ENCODE peak calls at places on chromosomes 4 and X, in six cellular contexts. W, D, R, K, L and P are unnamed samples. For H3K4me1, the result is how much of the 10 kb centered on the place peaks cover.

GRCh38 chrX:9204560-9204959 is 170.6 kb upstream of the FAM9B start:
- DNase-seq in R (no peak), L (no peak), D (no peak), W (no peak), K (no peak), P (no peak)

GRCh38 chrX:154800508-154801207 is 4.6 kb downstream of the MPP1 start:
- DNase-seq in D (no peak), W (no peak), K (no peak), L (no peak), R (no peak), P (no peak)

GRCh38 chrX:150429577-150429976 is 66.5 kb downstream of the MAMLD1 start:
- DNase-seq in L (no peak), D (no peak), R (no peak), K (no peak), W (no peak), P (no peak)

GRCh38 chr4:67558493-67558892 is at the start of gene STAP1:
- DNase-seq in W (no peak), R (no peak), L (no peak), K (no peak), D (no peak), P (no peak)

GRCh38 chrX:104343408-104344129 is 88.8 kb upstream of the ESX1 start:
- DNase-seq in R (peak), W (no peak), L (no peak), D (no peak), K (peak), P (no peak)

GRCh38 chrX:55187281-55187680 is 32.9 kb upstream of the PAGE5 start:
- DNase-seq in D (no peak), L (no peak), W (no peak), K (no peak), R (no peak), P (no peak)

GRCh38 chrX:113522814-113523213 is 682.2 kb upstream of the AMOT start:
- DNase-seq in R (no peak), D (no peak), K (no peak), L (no peak), W (no peak), P (no peak)

GRCh38 chrX:130851569-130851968 is 51.4 kb downstream of the ENOX2 start:
- DNase-seq in W (no peak), L (no peak), K (no peak), D (no peak), R (no peak), P (no peak)

GRCh38 chrX:103073442-103073841 is 9.5 kb upstream of the BEX1 start:
- DNase-seq in L (no peak), K (no peak), R (no peak), D (no peak), W (no peak), P (no peak)

GRCh38 chrX:2627272-2627867 is 63.7 kb upstream of the CD99 start:
- DNase-seq in L (no peak), K (no peak), D (no peak), W (no peak), R (peak), P (no peak)

GRCh38 chr4:185665655-185666054 is 130.3 kb upstream of the PDLIM3 start:
- DNase-seq in K (no peak), L (no peak), D (no peak), W (no peak), R (no peak), P (no peak)

GRCh38 chr4:81562093-81562492 is 90.4 kb upstream of the RASGEF1B start:
- DNase-seq in R (no peak), D (no peak), K (no peak), L (no peak), W (no peak), P (no peak)

GRCh38 chrX:65690057-65690855 is 22.8 kb downstream of the MSN start:
- DNase-seq in D (no peak), W (peak), L (peak), K (no peak), R (no peak), P (no peak)

GRCh38 chrX:118239471-118239870 is 106.4 kb upstream of the WDR44 start:
- DNase-seq in W (no peak), K (no peak), D (no peak), L (no peak), R (no peak), P (no peak)

GRCh38 chrX:24647257-24648058 is at the start of gene PCYT1B:
- DNase-seq in R (peak), W (peak), K (peak), L (peak), D (peak), P (peak)

GRCh38 chr4:71648923-71649322 is 135.0 kb downstream of the GC start:
- DNase-seq in L (no peak), K (no peak), W (no peak), D (no peak), R (no peak), P (no peak)

GRCh38 chrX:119887721-119888425 is 7.8 kb upstream of the AKAP14 start:
- DNase-seq in K (peak), D (peak), W (no peak), L (peak), R (peak), P (peak)

GRCh38 chrX:101078716-101079115 is at the start of gene TMEM35A:
- DNase-seq in W (no peak), R (no peak), L (no peak), D (no peak), K (no peak), P (no peak)

GRCh38 chr4:2451036-2451520 is 17.8 kb upstream of the RNF4 start:
- DNase-seq in K (no peak), R (no peak), W (no peak), L (peak), D (peak), P (no peak)

GRCh38 chr4:127783026-127783769 is 1.1 kb downstream of the HSPA4L start:
- DNase-seq in K (peak), L (peak), R (no peak), W (peak), D (peak), P (no peak)

GRCh38 chrX:12890467-12890866 is 16.0 kb upstream of the TLR8 start:
- DNase-seq in K (no peak), W (no peak), R (no peak), L (no peak), D (no peak), P (no peak)

GRCh38 chr4:161920304-161921052 is 243.3 kb downstream of the FSTL5 start:
- DNase-seq in R (no peak), L (no peak), W (no peak), K (no peak), D (no peak), P (no peak)

GRCh38 chrX:53084043-53084570 is 1.9 kb downstream of the TSPYL2 start:
- DNase-seq in R (no peak), D (no peak), K (no peak), L (no peak), W (no peak), P (no peak)

GRCh38 chr4:137981277-137981676 is 260.9 kb downstream of the SLC7A11 start:
- DNase-seq in R (no peak), K (no peak), W (no peak), L (no peak), D (no peak), P (no peak)

GRCh38 chr4:188722911-188723310 is 583.7 kb downstream of the TRIML1 start:
- DNase-seq in D (no peak), W (no peak), L (no peak), K (no peak), R (no peak), P (no peak)

GRCh38 chrX:23904096-23904495 is 3.6 kb downstream of the APOO start:
- DNase-seq in D (no peak), W (no peak), R (no peak), K (no peak), L (no peak), P (no peak)

GRCh38 chr4:103008875-103009729 is 10.4 kb downstream of the SLC9B1 start:
- DNase-seq in R (peak), W (no peak), K (no peak), L (no peak), D (no peak), P (no peak)

GRCh38 chr4:38868055-38868965 is 704 bp downstream of the FAM114A1 start:
- DNase-seq in L (peak), D (peak), R (no peak), W (no peak), K (peak), P (peak)

GRCh38 chr4:4427886-4428285 is 41.0 kb downstream of the NSG1 start:
- DNase-seq in K (no peak), D (no peak), R (no peak), W (peak), L (no peak), P (no peak)

GRCh38 chr4:139734201-139734874 is 68.7 kb downstream of the MGST2 start:
- DNase-seq in R (no peak), K (no peak), L (no peak), D (no peak), W (peak), P (no peak)

GRCh38 chr4:89915937-89916336 is 21.3 kb downstream of the MMRN1 start:
- DNase-seq in K (no peak), W (no peak), L (no peak), D (no peak), R (no peak), P (no peak)

GRCh38 chr4:72567821-72568620 is 1.0 kb downstream of the ADAMTS3 start:
- DNase-seq in D (peak), W (peak), K (peak), R (no peak), L (peak), P (peak)

GRCh38 chr4:146458594-146458993 is 63.1 kb downstream of the SLC10A7 start:
- DNase-seq in L (no peak), R (no peak), W (no peak), D (no peak), K (no peak), P (no peak)

GRCh38 chrX:118824173-118824782 is 654 bp downstream of the ZCCHC12 start:
- DNase-seq in W (no peak), D (no peak), R (no peak), L (no peak), K (no peak), P (no peak)

GRCh38 chr4:139243448-139244365 is 36.3 kb downstream of the MGARP start:
- DNase-seq in D (no peak), W (no peak), R (no peak), L (peak), K (no peak), P (no peak)

GRCh38 chr4:74793757-74794340 is 474 bp downstream of the BTC start:
- DNase-seq in L (peak), D (peak), K (peak), W (no peak), R (no peak), P (peak)

GRCh38 chr4:96566755-96567154 is 726.9 kb downstream of the PDHA2 start:
- DNase-seq in R (no peak), K (no peak), L (no peak), W (no peak), D (no peak), P (no peak)

GRCh38 chr4:163343604-163344146 is at the start of gene NPY5R:
- DNase-seq in W (no peak), L (peak), K (no peak), D (peak), R (no peak), P (peak)

GRCh38 chr4:2800691-2801596 is 8.1 kb downstream of the SH3BP2 start:
- DNase-seq in R (no peak), D (peak), L (peak), K (peak), W (peak), P (peak)

DNA sequence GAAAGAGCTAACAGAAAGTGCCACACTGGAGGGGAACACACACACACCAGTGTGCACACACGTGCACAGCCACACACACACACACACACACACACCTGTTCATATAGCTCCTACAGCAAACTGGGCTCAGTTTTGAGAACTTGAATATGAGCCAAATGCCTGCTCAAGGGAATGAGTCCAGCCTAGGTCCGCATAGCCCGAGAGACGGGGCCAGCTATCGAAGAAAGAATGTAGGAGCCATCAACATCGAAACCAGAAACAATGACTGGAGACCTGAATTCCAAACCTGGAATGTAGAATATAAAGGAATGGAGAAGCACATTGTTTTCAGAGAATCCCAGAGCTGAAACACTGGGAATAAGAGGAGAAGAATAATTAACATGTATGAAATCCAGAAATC is 37.6 kb upstream of the ERVMER34-1 start:
- DNase-seq in W (no peak), L (no peak), D (no peak), R (no peak), K (no peak), P (no peak)
- H3K4me3 ChIP-seq in W (no peak), L (no peak), D (no peak), R (no peak), K (no peak), P (no peak)

GRCh38 chr4:25658777-25659176 is 3.1 kb downstream of the SLC34A2 start:
- DNase-seq in L (no peak), D (no peak), W (no peak), K (no peak), R (no peak), P (no peak)
- H3K27ac ChIP-seq in L (no peak), D (no peak), W (no peak), K (no peak), R (no peak), P (peak)

GRCh38 chr4:7447236-7447635 is 12.5 kb upstream of the PSAPL1 start:
- DNase-seq in L (no peak), K (no peak), D (no peak), R (no peak), W (no peak), P (no peak)
- H3K4me1 ChIP-seq in L (under half), K (under half), D (under half), R (under half), W (under half), P (under half)

GRCh38 chrX:22323541-22323940 is 50.8 kb downstream of the CBLL2 start:
- DNase-seq in L (no peak), W (no peak), R (no peak), D (no peak), K (no peak), P (no peak)
- H3K4me3 ChIP-seq in L (no peak), W (no peak), R (no peak), D (no peak), K (no peak), P (no peak)

GRCh38 chr4:88730811-88731210 is 33.2 kb upstream of the NAP1L5 start:
- DNase-seq in L (no peak), W (no peak), R (no peak), D (no peak), K (no peak), P (no peak)

GRCh38 chr4:88735554-88735953 is 37.9 kb upstream of the NAP1L5 start:
- DNase-seq in K (no peak), D (no peak), W (no peak), L (no peak), R (no peak), P (no peak)

GRCh38 chr4:88734403-88734949 is 36.8 kb upstream of the NAP1L5 start:
- DNase-seq in L (no peak), D (no peak), K (no peak), W (no peak), R (no peak), P (no peak)

GRCh38 chr4:88731359-88731758 is 33.7 kb upstream of the NAP1L5 start:
- DNase-seq in K (no peak), R (no peak), L (no peak), W (no peak), D (no peak), P (no peak)

GRCh38 chr4:88732714-88733368 is 35.2 kb upstream of the NAP1L5 start:
- DNase-seq in K (no peak), L (no peak), W (no peak), D (no peak), R (no peak), P (no peak)
- H3K27ac ChIP-seq in K (no peak), L (no peak), W (no peak), D (no peak), R (no peak), P (no peak)

GRCh38 chrX:14050704-14051103 is 21.0 kb upstream of the GEMIN8 start:
- DNase-seq in D (no peak), W (no peak), K (no peak), R (no peak), L (no peak), P (no peak)
- H3K4me1 ChIP-seq in D (under half), W (under half), K (under half), R (under half), L (under half), P (under half)

GRCh38 chr4:141719585-141719984 is 83.2 kb downstream of the IL15 start:
- DNase-seq in K (no peak), D (no peak), R (no peak), W (no peak), L (no peak), P (no peak)
- H3K4me3 ChIP-seq in K (no peak), D (no peak), R (no peak), W (no peak), L (no peak), P (no peak)